ENCODE peak calls at places on chromosomes 5 and 9, in four cellular contexts. K is GM12878, P is H1, Y is HepG2. R is an unnamed sample.

GRCh38 chr9:94161673-94162072 is 77.4 kb downstream of the PTPDC1 start:
- DNase-seq in K (no peak), P (peak), Y (no peak), R (no peak)

GRCh38 chr5:160480652-160481051 is 59.0 kb downstream of the PTTG1 start:
- DNase-seq in K (no peak), P (no peak), Y (peak), R (no peak)

GRCh38 chr5:58455495-58455894 is 4.4 kb downstream of the PLK2 start:
- DNase-seq in K (no peak), P (no peak), Y (no peak), R (no peak)

GRCh38 chr5:69129413-69129812 is 35.6 kb downstream of the SLC30A5 start:
- DNase-seq in K (no peak), P (no peak), Y (no peak), R (no peak)

GRCh38 chr5:78724061-78724460 is 75.5 kb upstream of the LHFPL2 start:
- DNase-seq in K (no peak), P (no peak), Y (no peak), R (no peak)

GRCh38 chr5:125413861-125414260 is 667.4 kb upstream of the ZNF608 start:
- DNase-seq in K (no peak), P (no peak), Y (no peak), R (no peak)

GRCh38 chr9:13626601-13627000 is 347.1 kb upstream of the MPDZ start:
- DNase-seq in K (no peak), P (no peak), Y (no peak), R (no peak)

GRCh38 chr9:33159058-33159759 is 7.9 kb downstream of the B4GALT1 start:
- DNase-seq in K (no peak), P (no peak), Y (no peak), R (no peak)

GRCh38 chr5:112878760-112879159 is 17.7 kb downstream of the SRP19 start:
- DNase-seq in K (no peak), P (no peak), Y (no peak), R (no peak)

GRCh38 chr9:127919253-127919815 is 2.5 kb upstream of the ST6GALNAC4 start:
- DNase-seq in K (no peak), P (no peak), Y (peak), R (no peak)

GRCh38 chr5:115543931-115544370 is 624 bp downstream of the FEM1C start:
- DNase-seq in K (no peak), P (no peak), Y (peak), R (no peak)

GRCh38 chr5:77947051-77947428 is 170.9 kb upstream of the TBCA start:
- DNase-seq in K (no peak), P (no peak), Y (no peak), R (no peak)

GRCh38 chr5:17127743-17128231 is 89.6 kb upstream of the BASP1 start:
- DNase-seq in K (no peak), P (no peak), Y (no peak), R (no peak)

GRCh38 chr5:102986074-102986473 is 133.9 kb downstream of the GIN1 start:
- DNase-seq in K (no peak), P (no peak), Y (no peak), R (no peak)

DNA sequence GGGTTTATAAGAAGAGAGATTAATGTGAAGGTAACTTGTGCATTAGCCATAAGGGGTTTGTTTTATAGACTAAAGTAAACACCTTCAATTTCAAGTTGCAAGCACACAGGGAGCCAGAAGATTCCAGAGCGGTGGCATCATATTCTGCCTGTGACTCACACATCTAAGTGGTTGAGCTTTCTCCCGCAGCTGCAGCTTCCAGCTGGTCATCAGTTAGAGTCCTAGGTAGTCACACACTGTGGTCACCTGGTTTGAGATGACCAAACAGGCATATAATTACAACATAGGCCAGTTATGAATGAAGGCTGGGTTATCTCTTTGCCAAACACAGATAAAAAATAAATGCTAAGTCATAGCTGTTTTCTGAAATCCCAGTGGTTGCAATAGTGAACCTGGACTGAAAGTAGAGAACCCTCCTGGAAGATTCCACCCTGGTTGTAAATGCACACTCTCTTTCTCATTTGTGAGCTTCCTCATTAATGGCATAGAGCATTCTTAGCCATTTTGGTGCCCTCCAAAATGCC is 171.3 kb downstream of the GDNF start:
- DNase-seq in K (no peak), P (no peak), Y (peak), R (peak)
- TF ChIP-seq SUZ12 in K (no peak), P (no peak), Y (no peak), R (no peak)

DNA sequence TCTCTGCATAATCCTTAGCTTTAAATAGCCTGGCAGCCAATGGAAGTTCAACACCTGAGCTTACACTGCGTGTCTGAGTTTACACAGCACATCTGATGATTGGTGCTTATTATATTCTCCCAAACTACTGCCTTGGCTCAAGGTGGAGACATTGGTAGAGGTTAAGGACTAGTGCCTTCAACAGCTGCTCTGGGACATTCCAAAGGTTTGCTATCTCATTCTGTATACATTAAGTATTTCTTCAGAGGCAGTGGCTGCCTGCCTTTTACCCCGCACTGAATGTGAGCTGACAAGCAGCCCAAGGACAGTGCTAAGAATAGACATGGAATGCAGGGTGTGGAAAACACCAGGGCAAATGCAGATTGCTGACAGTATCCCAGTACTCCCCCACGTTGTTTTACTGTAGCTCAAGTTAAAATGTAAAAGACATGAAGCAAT is 1.6 kb downstream of the HSPB3 start:
- DNase-seq in K (no peak), P (no peak), Y (peak), R (peak)
- H3K4me3 ChIP-seq in K (no peak), P (no peak), Y (no peak), R (no peak)

GRCh38 chr9:121198512-121199042 is 3.1 kb downstream of the RAB14 start:
- DNase-seq in K (no peak), P (no peak), Y (no peak), R (no peak)

GRCh38 chr9:121201045-121201737 is 478 bp downstream of the RAB14 start:
- DNase-seq in K (no peak), P (peak), Y (no peak), R (no peak)

GRCh38 chr9:121201738-121202533 is at the start of gene RAB14:
- DNase-seq in K (peak), P (peak), Y (peak), R (peak)

GRCh38 chr9:121200346-121200745 is 1.3 kb downstream of the RAB14 start:
- DNase-seq in K (no peak), P (no peak), Y (no peak), R (no peak)

GRCh38 chr9:121199921-121200320 is 1.7 kb downstream of the RAB14 start:
- DNase-seq in K (no peak), P (no peak), Y (no peak), R (no peak)
- TF ChIP-seq ZNF274 in K (no peak), P (no peak), Y (no peak), R (no peak)

GRCh38 chr5:98771389-98772109 is 1.9 kb upstream of the RGMB start:
- DNase-seq in K (peak), P (no peak), Y (peak), R (peak)
- TF ChIP-seq SUZ12 in K (no peak), P (no peak), Y (no peak), R (no peak)